ENCODE peak calls at places on chromosomes 12 and 14, in eight cellular contexts. One of them, this sample, is unnamed. For H3K36me3 and H3K4me1, the result is how much of the 10 kb centered on the place peaks cover.

GRCh38 chr14:62743118-62743517 is 302.1 kb downstream of the KCNH5 start:
- DNase-seq in astrocyte: no peak
- DNase-seq in MM.1S: no peak
- DNase-seq in GM12878: no peak
- DNase-seq in IMR-90: no peak
- DNase-seq in SK-N-SH: no peak
- DNase-seq in HCT116: no peak
- DNase-seq in H1: no peak
- DNase-seq in this sample: no peak

GRCh38 chr14:49464885-49465284 is 121.3 kb downstream of the RPS29 start:
- DNase-seq in H1: peak
- DNase-seq in astrocyte: no peak
- DNase-seq in IMR-90: no peak
- DNase-seq in HCT116: peak
- DNase-seq in SK-N-SH: peak
- DNase-seq in GM12878: no peak
- DNase-seq in MM.1S: no peak
- DNase-seq in this sample: no peak

GRCh38 chr12:74537126-74537706 is 419 bp upstream of the ATXN7L3B start:
- DNase-seq in astrocyte: peak
- DNase-seq in HCT116: peak
- DNase-seq in H1: no peak
- DNase-seq in SK-N-SH: peak
- DNase-seq in MM.1S: peak
- DNase-seq in IMR-90: peak
- DNase-seq in GM12878: peak
- DNase-seq in this sample: peak

GRCh38 chr12:112161711-112162110 is 36.4 kb downstream of the TRAFD1 start:
- DNase-seq in HCT116: no peak
- DNase-seq in SK-N-SH: no peak
- DNase-seq in GM12878: no peak
- DNase-seq in MM.1S: no peak
- DNase-seq in IMR-90: no peak
- DNase-seq in astrocyte: no peak
- DNase-seq in H1: no peak
- DNase-seq in this sample: no peak

GRCh38 chr14:70036665-70037064 is 152.1 kb downstream of the SLC8A3 start:
- DNase-seq in H1: no peak
- DNase-seq in SK-N-SH: no peak
- DNase-seq in MM.1S: no peak
- DNase-seq in GM12878: no peak
- DNase-seq in IMR-90: no peak
- DNase-seq in astrocyte: no peak
- DNase-seq in HCT116: no peak
- DNase-seq in this sample: peak

GRCh38 chr14:50677527-50678063 is 9.5 kb upstream of the SAV1 start:
- DNase-seq in HCT116: peak
- DNase-seq in astrocyte: peak
- DNase-seq in SK-N-SH: no peak
- DNase-seq in GM12878: peak
- DNase-seq in H1: no peak
- DNase-seq in IMR-90: peak
- DNase-seq in MM.1S: no peak
- DNase-seq in this sample: peak

GRCh38 chr12:103626498-103626897 is 39.4 kb downstream of the STAB2 start:
- DNase-seq in HCT116: no peak
- DNase-seq in GM12878: no peak
- DNase-seq in H1: no peak
- DNase-seq in astrocyte: no peak
- DNase-seq in SK-N-SH: peak
- DNase-seq in IMR-90: peak
- DNase-seq in MM.1S: no peak
- DNase-seq in this sample: peak

GRCh38 chr12:92324849-92325500 is 179.3 kb upstream of the BTG1 start:
- DNase-seq in GM12878: no peak
- DNase-seq in H1: no peak
- DNase-seq in SK-N-SH: no peak
- DNase-seq in astrocyte: no peak
- DNase-seq in HCT116: no peak
- DNase-seq in MM.1S: no peak
- DNase-seq in IMR-90: no peak
- DNase-seq in this sample: no peak

GRCh38 chr14:69571879-69572633 is 2.6 kb downstream of the CCDC177 start:
- DNase-seq in SK-N-SH: peak
- DNase-seq in IMR-90: peak
- DNase-seq in MM.1S: no peak
- DNase-seq in HCT116: no peak
- DNase-seq in H1: peak
- DNase-seq in astrocyte: no peak
- DNase-seq in GM12878: no peak
- DNase-seq in this sample: peak

GRCh38 chr14:32702571-32702970 is 236.1 kb upstream of the NPAS3 start:
- DNase-seq in MM.1S: peak
- DNase-seq in SK-N-SH: no peak
- DNase-seq in HCT116: no peak
- DNase-seq in astrocyte: peak
- DNase-seq in GM12878: no peak
- DNase-seq in IMR-90: no peak
- DNase-seq in H1: no peak
- DNase-seq in this sample: peak

GRCh38 chr14:95183532-95184412 is 26.4 kb upstream of the DICER1 start:
- DNase-seq in IMR-90: no peak
- DNase-seq in MM.1S: no peak
- DNase-seq in HCT116: no peak
- DNase-seq in SK-N-SH: no peak
- DNase-seq in astrocyte: no peak
- DNase-seq in GM12878: peak
- DNase-seq in H1: no peak
- DNase-seq in this sample: no peak

GRCh38 chr12:100263131-100263530 is 3.7 kb downstream of the DEPDC4 start:
- DNase-seq in H1: no peak
- DNase-seq in GM12878: no peak
- DNase-seq in IMR-90: no peak
- DNase-seq in HCT116: no peak
- DNase-seq in SK-N-SH: no peak
- DNase-seq in MM.1S: no peak
- DNase-seq in astrocyte: no peak
- DNase-seq in this sample: no peak

GRCh38 chr12:68560823-68561422 is 49.8 kb upstream of the RAP1B start:
- DNase-seq in HCT116: no peak
- DNase-seq in IMR-90: peak
- DNase-seq in astrocyte: no peak
- DNase-seq in SK-N-SH: no peak
- DNase-seq in GM12878: no peak
- DNase-seq in MM.1S: no peak
- DNase-seq in H1: no peak
- DNase-seq in this sample: no peak

GRCh38 chr14:56774503-56774902 is 35.8 kb downstream of the OTX2 start:
- DNase-seq in astrocyte: no peak
- DNase-seq in SK-N-SH: no peak
- DNase-seq in GM12878: no peak
- DNase-seq in MM.1S: no peak
- DNase-seq in HCT116: no peak
- DNase-seq in IMR-90: no peak
- DNase-seq in H1: no peak
- DNase-seq in this sample: no peak

GRCh38 chr14:105086833-105087307 is 21.6 kb upstream of the GPR132 start:
- DNase-seq in IMR-90: peak
- DNase-seq in astrocyte: peak
- DNase-seq in H1: peak
- DNase-seq in MM.1S: peak
- DNase-seq in HCT116: peak
- DNase-seq in SK-N-SH: peak
- DNase-seq in GM12878: no peak
- DNase-seq in this sample: peak

GRCh38 chr14:74663884-74664283 is 49.0 kb downstream of the AREL1 start:
- DNase-seq in IMR-90: no peak
- DNase-seq in MM.1S: no peak
- DNase-seq in SK-N-SH: no peak
- DNase-seq in GM12878: no peak
- DNase-seq in HCT116: no peak
- DNase-seq in H1: no peak
- DNase-seq in astrocyte: no peak
- DNase-seq in this sample: no peak

GRCh38 chr14:22797017-22797917 is 18.0 kb downstream of the SLC7A7 start:
- DNase-seq in GM12878: no peak
- DNase-seq in H1: no peak
- DNase-seq in HCT116: no peak
- DNase-seq in SK-N-SH: no peak
- DNase-seq in MM.1S: no peak
- DNase-seq in astrocyte: no peak
- DNase-seq in IMR-90: no peak
- DNase-seq in this sample: no peak

GRCh38 chr14:72740966-72741835 is 152.7 kb downstream of the DPF3 start:
- DNase-seq in GM12878: no peak
- DNase-seq in astrocyte: no peak
- DNase-seq in IMR-90: no peak
- DNase-seq in H1: peak
- DNase-seq in HCT116: no peak
- DNase-seq in MM.1S: no peak
- DNase-seq in SK-N-SH: no peak
- DNase-seq in this sample: no peak

GRCh38 chr12:42128327-42128726 is 16.3 kb downstream of the GXYLT1 start:
- DNase-seq in astrocyte: peak
- DNase-seq in MM.1S: no peak
- DNase-seq in GM12878: no peak
- DNase-seq in IMR-90: peak
- DNase-seq in HCT116: no peak
- DNase-seq in SK-N-SH: no peak
- DNase-seq in H1: no peak
- DNase-seq in this sample: peak

GRCh38 chr12:123270380-123271181 is 1.1 kb downstream of the CDK2AP1 start:
- DNase-seq in HCT116: no peak
- DNase-seq in GM12878: no peak
- DNase-seq in MM.1S: no peak
- DNase-seq in IMR-90: peak
- DNase-seq in astrocyte: peak
- DNase-seq in H1: peak
- DNase-seq in SK-N-SH: peak
- DNase-seq in this sample: peak

GRCh38 chr12:72747460-72747859 is 475.3 kb downstream of the TRHDE start:
- DNase-seq in SK-N-SH: no peak
- DNase-seq in MM.1S: no peak
- DNase-seq in GM12878: no peak
- DNase-seq in astrocyte: no peak
- DNase-seq in H1: no peak
- DNase-seq in IMR-90: no peak
- DNase-seq in HCT116: no peak
- DNase-seq in this sample: peak

GRCh38 chr12:112096070-112096469 is 12.5 kb downstream of the NAA25 start:
- DNase-seq in IMR-90: no peak
- DNase-seq in SK-N-SH: no peak
- DNase-seq in GM12878: peak
- DNase-seq in astrocyte: no peak
- DNase-seq in HCT116: no peak
- DNase-seq in H1: no peak
- DNase-seq in MM.1S: no peak
- DNase-seq in this sample: no peak

GRCh38 chr14:75837151-75837787 is 144.5 kb downstream of the TGFB3 start:
- DNase-seq in GM12878: no peak
- DNase-seq in SK-N-SH: no peak
- DNase-seq in MM.1S: no peak
- DNase-seq in IMR-90: no peak
- DNase-seq in H1: no peak
- DNase-seq in astrocyte: no peak
- DNase-seq in HCT116: no peak
- DNase-seq in this sample: peak

GRCh38 chr12:52903285-52903854 is 1.5 kb downstream of the KRT8 start:
- DNase-seq in GM12878: no peak
- DNase-seq in HCT116: no peak
- DNase-seq in H1: peak
- DNase-seq in MM.1S: no peak
- DNase-seq in SK-N-SH: peak
- DNase-seq in astrocyte: peak
- DNase-seq in IMR-90: peak
- DNase-seq in this sample: peak

GRCh38 chr14:93675651-93676050 is 112.6 kb downstream of the PRIMA1 start:
- DNase-seq in IMR-90: no peak
- DNase-seq in SK-N-SH: no peak
- DNase-seq in astrocyte: no peak
- DNase-seq in H1: no peak
- DNase-seq in GM12878: no peak
- DNase-seq in MM.1S: no peak
- DNase-seq in HCT116: no peak
- DNase-seq in this sample: no peak

DNA sequence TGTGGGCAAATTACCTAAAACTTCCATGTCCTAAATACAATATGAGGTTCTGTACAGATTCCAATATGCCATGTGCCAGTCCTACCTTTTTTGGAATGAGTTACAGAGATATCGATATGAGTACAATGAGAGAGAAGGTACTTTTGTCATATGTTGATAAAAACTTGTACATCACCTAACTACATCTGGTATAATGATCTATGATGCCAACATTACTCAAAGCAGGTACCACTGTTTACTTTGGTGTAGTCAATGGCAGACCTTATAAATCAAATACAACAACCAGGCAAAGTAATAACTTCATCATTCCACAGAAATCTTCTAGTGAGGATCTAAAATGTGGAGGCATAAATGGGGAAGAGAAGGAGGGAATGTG is 12.7 kb downstream of the TEP1 start:
- DNase-seq in IMR-90: no peak
- DNase-seq in H1: no peak
- DNase-seq in MM.1S: no peak
- DNase-seq in HCT116: no peak
- DNase-seq in astrocyte: no peak
- DNase-seq in SK-N-SH: no peak
- DNase-seq in GM12878: no peak
- DNase-seq in this sample: peak
- H3K36me3 ChIP-seq in IMR-90: under half
- H3K36me3 ChIP-seq in H1: under half
- H3K36me3 ChIP-seq in MM.1S: under half
- H3K36me3 ChIP-seq in HCT116: under half
- H3K36me3 ChIP-seq in astrocyte: under half
- H3K36me3 ChIP-seq in SK-N-SH: under half
- H3K36me3 ChIP-seq in GM12878: under half
- H3K36me3 ChIP-seq in this sample: under half

GRCh38 chr12:130357241-130357640 is 19.6 kb downstream of the PIWIL1 start:
- DNase-seq in astrocyte: no peak
- DNase-seq in GM12878: no peak
- DNase-seq in MM.1S: no peak
- DNase-seq in IMR-90: no peak
- DNase-seq in HCT116: no peak
- DNase-seq in H1: no peak
- DNase-seq in SK-N-SH: no peak
- DNase-seq in this sample: no peak
- H2AFZ ChIP-seq in astrocyte: no peak
- H2AFZ ChIP-seq in GM12878: no peak
- H2AFZ ChIP-seq in MM.1S: no peak
- H2AFZ ChIP-seq in IMR-90: no peak
- H2AFZ ChIP-seq in HCT116: no peak
- H2AFZ ChIP-seq in H1: no peak
- H2AFZ ChIP-seq in SK-N-SH: no peak
- H2AFZ ChIP-seq in this sample: no peak

GRCh38 chr12:24125280-24125679 is 175.8 kb upstream of the SOX5 start:
- DNase-seq in H1: no peak
- DNase-seq in HCT116: no peak
- DNase-seq in SK-N-SH: no peak
- DNase-seq in MM.1S: no peak
- DNase-seq in IMR-90: no peak
- DNase-seq in GM12878: no peak
- DNase-seq in astrocyte: no peak
- DNase-seq in this sample: no peak
- H3K4me1 ChIP-seq in H1: under half
- H3K4me1 ChIP-seq in HCT116: under half
- H3K4me1 ChIP-seq in SK-N-SH: under half
- H3K4me1 ChIP-seq in MM.1S: under half
- H3K4me1 ChIP-seq in IMR-90: under half
- H3K4me1 ChIP-seq in GM12878: under half
- H3K4me1 ChIP-seq in astrocyte: under half
- H3K4me1 ChIP-seq in this sample: under half

GRCh38 chr12:50742776-50743175 is 21.1 kb upstream of the ATF1 start:
- DNase-seq in H1: no peak
- DNase-seq in SK-N-SH: no peak
- DNase-seq in IMR-90: no peak
- DNase-seq in MM.1S: no peak
- DNase-seq in astrocyte: no peak
- DNase-seq in GM12878: no peak
- DNase-seq in HCT116: no peak
- DNase-seq in this sample: no peak
- H3K36me3 ChIP-seq in H1: under half
- H3K36me3 ChIP-seq in SK-N-SH: under half
- H3K36me3 ChIP-seq in IMR-90: under half
- H3K36me3 ChIP-seq in MM.1S: under half
- H3K36me3 ChIP-seq in astrocyte: half or more
- H3K36me3 ChIP-seq in GM12878: under half
- H3K36me3 ChIP-seq in HCT116: under half
- H3K36me3 ChIP-seq in this sample: under half